ENCODE peak calls at places on chromosomes 1 and 21, in six cellular contexts. One of them, this sample, is unnamed.

GRCh38 chr1:241990040-241990439 is 8.9 kb downstream of the MAP1LC3C start:
- DNase-seq in foreskin melanocyte: no peak
- DNase-seq in right cardiac atrium: peak
- DNase-seq in OCI-M1: no peak
- DNase-seq in T-helper 9 cell: no peak
- DNase-seq in GM20000: no peak
- DNase-seq in this sample: peak

GRCh38 chr1:1206376-1207253 is at the start of gene TNFRSF18:
- DNase-seq in T-helper 9 cell: no peak
- DNase-seq in OCI-M1: no peak
- DNase-seq in GM20000: peak
- DNase-seq in right cardiac atrium: peak
- DNase-seq in foreskin melanocyte: no peak
- DNase-seq in this sample: no peak

GRCh38 chr1:8077120-8077573 is 51.0 kb upstream of the ERRFI1 start:
- DNase-seq in OCI-M1: peak
- DNase-seq in GM20000: no peak
- DNase-seq in T-helper 9 cell: no peak
- DNase-seq in foreskin melanocyte: no peak
- DNase-seq in right cardiac atrium: peak
- DNase-seq in this sample: peak

GRCh38 chr1:171990371-171990770 is 149.1 kb downstream of the DNM3 start:
- DNase-seq in foreskin melanocyte: no peak
- DNase-seq in GM20000: no peak
- DNase-seq in OCI-M1: no peak
- DNase-seq in right cardiac atrium: no peak
- DNase-seq in T-helper 9 cell: no peak
- DNase-seq in this sample: no peak

GRCh38 chr1:192749349-192749748 is 59.5 kb upstream of the RGS2 start:
- DNase-seq in right cardiac atrium: no peak
- DNase-seq in T-helper 9 cell: no peak
- DNase-seq in OCI-M1: peak
- DNase-seq in GM20000: no peak
- DNase-seq in foreskin melanocyte: no peak
- DNase-seq in this sample: no peak

GRCh38 chr1:1554550-1554925 is 14.1 kb upstream of the TMEM240 start:
- DNase-seq in OCI-M1: no peak
- DNase-seq in GM20000: no peak
- DNase-seq in foreskin melanocyte: no peak
- DNase-seq in T-helper 9 cell: no peak
- DNase-seq in right cardiac atrium: no peak
- DNase-seq in this sample: no peak

GRCh38 chr21:39604951-39605350 is 7.8 kb upstream of the B3GALT5 start:
- DNase-seq in right cardiac atrium: no peak
- DNase-seq in GM20000: no peak
- DNase-seq in T-helper 9 cell: no peak
- DNase-seq in foreskin melanocyte: no peak
- DNase-seq in OCI-M1: no peak
- DNase-seq in this sample: no peak

GRCh38 chr1:26820784-26821269 is 5.7 kb upstream of the ZDHHC18 start:
- DNase-seq in right cardiac atrium: no peak
- DNase-seq in OCI-M1: peak
- DNase-seq in foreskin melanocyte: no peak
- DNase-seq in GM20000: peak
- DNase-seq in T-helper 9 cell: no peak
- DNase-seq in this sample: no peak